ENCODE peak calls at places on chromosome 9, in ten cellular contexts. T, O, J, K, R, S, D, N, U and F are unnamed samples.

GRCh38 chr9:136043386-136044054 is 51.6 kb downstream of the NACC2 start:
- DNase-seq in R (no peak), S (no peak), N (no peak), U (no peak), O (no peak), J (no peak), D (no peak), K (no peak), T (no peak), F (no peak)

GRCh38 chr9:87569008-87569908 is 71.6 kb downstream of the DAPK1 start:
- DNase-seq in N (no peak), U (no peak), T (peak), K (peak), R (peak), D (no peak), J (peak), O (no peak), S (no peak), F (no peak)

GRCh38 chr9:72022846-72023245 is 37.6 kb downstream of the C9orf57 start:
- DNase-seq in S (no peak), J (no peak), K (peak), D (no peak), N (no peak), R (no peak), U (no peak), O (peak), T (peak), F (peak)

GRCh38 chr9:93133641-93134017 is 422 bp downstream of the NINJ1 start:
- DNase-seq in J (peak), T (peak), R (peak), D (peak), O (peak), N (no peak), K (peak), U (peak), S (peak), F (peak)

GRCh38 chr9:25864509-25864908 is 186.3 kb upstream of the TUSC1 start:
- DNase-seq in U (no peak), O (no peak), R (no peak), T (no peak), S (no peak), J (no peak), N (no peak), K (no peak), D (no peak), F (no peak)

GRCh38 chr9:17795708-17796107 is 216.8 kb downstream of the SH3GL2 start:
- DNase-seq in T (peak), D (no peak), R (no peak), U (no peak), K (no peak), S (no peak), O (no peak), J (no peak), N (no peak), F (no peak)

GRCh38 chr9:126886194-126886830 is 25.9 kb downstream of the ZBTB34 start:
- DNase-seq in J (no peak), S (no peak), N (no peak), R (no peak), T (no peak), O (no peak), U (no peak), D (no peak), K (no peak), F (no peak)

GRCh38 chr9:121819511-121820231 is 168.2 kb downstream of the DAB2IP start:
- DNase-seq in D (no peak), J (no peak), K (no peak), N (no peak), U (no peak), T (peak), O (peak), R (no peak), S (no peak), F (peak)

GRCh38 chr9:2465921-2466460 is 155.6 kb upstream of the VLDLR start:
- DNase-seq in J (no peak), K (peak), D (peak), T (no peak), O (peak), N (no peak), S (no peak), R (no peak), U (peak), F (no peak)

GRCh38 chr9:32581512-32582143 is 8.7 kb upstream of the NDUFB6 start:
- DNase-seq in D (peak), O (peak), U (peak), S (no peak), R (peak), K (peak), J (no peak), N (no peak), T (peak), F (no peak)

GRCh38 chr9:73093740-73094379 is 57.8 kb upstream of the ANXA1 start:
- DNase-seq in U (no peak), K (no peak), J (no peak), O (no peak), R (no peak), S (no peak), D (no peak), N (no peak), T (peak), F (no peak)

GRCh38 chr9:115162946-115163345 is 45.0 kb upstream of the TNC start:
- DNase-seq in K (no peak), J (no peak), R (no peak), T (no peak), D (no peak), U (no peak), N (no peak), S (no peak), O (peak), F (no peak)

GRCh38 chr9:19246891-19247290 is 16.4 kb downstream of the DENND4C start:
- DNase-seq in T (no peak), U (no peak), J (no peak), D (no peak), R (no peak), K (no peak), S (no peak), O (no peak), N (no peak), F (no peak)

GRCh38 chr9:114285166-114285867 is 37.6 kb upstream of the ORM1 start:
- DNase-seq in D (no peak), R (peak), O (peak), N (no peak), J (peak), K (peak), S (peak), U (no peak), T (peak), F (no peak)

GRCh38 chr9:135134253-135135028 is 47.0 kb downstream of the OLFM1 start:
- DNase-seq in K (no peak), T (no peak), J (no peak), D (no peak), S (no peak), R (no peak), U (peak), N (no peak), O (no peak), F (no peak)

GRCh38 chr9:97594414-97594921 is 38.7 kb downstream of the TSTD2 start:
- DNase-seq in R (no peak), O (no peak), U (no peak), D (no peak), S (peak), T (no peak), J (no peak), K (no peak), N (no peak), F (no peak)

GRCh38 chr9:32015795-32016194 is 368.6 kb upstream of the ACO1 start:
- DNase-seq in T (no peak), R (no peak), N (no peak), S (no peak), D (no peak), K (no peak), J (no peak), O (no peak), U (no peak), F (no peak)

GRCh38 chr9:136847065-136847826 is 2.0 kb upstream of the PHPT1 start:
- DNase-seq in D (peak), K (peak), N (no peak), T (peak), U (no peak), J (peak), O (peak), S (peak), R (peak), F (no peak)

GRCh38 chr9:137642892-137643291 is 24.1 kb downstream of the EHMT1 start:
- DNase-seq in J (no peak), K (no peak), U (no peak), T (no peak), D (no peak), R (no peak), S (no peak), N (no peak), O (no peak), F (no peak)

GRCh38 chr9:96176901-96177718 is 124.9 kb downstream of the HSD17B3 start:
- DNase-seq in N (no peak), D (no peak), S (no peak), K (peak), O (no peak), T (no peak), R (peak), U (no peak), J (no peak), F (no peak)

GRCh38 chr9:131994364-131995110 is 85.1 kb downstream of the MED27 start:
- DNase-seq in J (no peak), K (no peak), T (no peak), R (no peak), O (no peak), N (no peak), D (no peak), S (no peak), U (no peak), F (no peak)

GRCh38 chr9:27787941-27788340 is 214.7 kb upstream of the C9orf72 start:
- DNase-seq in N (no peak), S (no peak), D (no peak), J (no peak), T (no peak), K (no peak), R (no peak), U (peak), O (no peak), F (no peak)

GRCh38 chr9:13534006-13534405 is 254.5 kb upstream of the MPDZ start:
- DNase-seq in U (no peak), T (peak), N (no peak), R (no peak), S (no peak), J (no peak), D (no peak), O (no peak), K (no peak), F (no peak)

GRCh38 chr9:107465467-107466451 is 23.8 kb downstream of the KLF4 start:
- DNase-seq in U (peak), R (peak), T (peak), O (peak), N (no peak), S (peak), J (peak), K (peak), D (peak), F (no peak)

GRCh38 chr9:93287593-93287992 is 103.7 kb downstream of the WNK2 start:
- DNase-seq in N (no peak), D (no peak), K (no peak), U (no peak), S (no peak), R (no peak), O (no peak), J (no peak), T (no peak), F (no peak)

GRCh38 chr9:98728500-98728899 is 19.8 kb upstream of the GABBR2 start:
- DNase-seq in K (no peak), D (no peak), S (no peak), N (no peak), J (no peak), R (no peak), U (no peak), O (no peak), T (no peak), F (no peak)

GRCh38 chr9:83166369-83166768 is 103.4 kb upstream of the RASEF start:
- DNase-seq in D (no peak), R (no peak), O (no peak), J (no peak), U (peak), S (no peak), K (peak), N (no peak), T (peak), F (no peak)

GRCh38 chr9:89902450-89902849 is 297.6 kb downstream of the GADD45G start:
- DNase-seq in O (no peak), R (no peak), T (peak), S (no peak), J (no peak), N (no peak), K (no peak), D (no peak), U (no peak), F (no peak)

GRCh38 chr9:92097997-92098482 is 17.2 kb downstream of the SPTLC1 start:
- DNase-seq in U (peak), K (no peak), S (peak), T (peak), O (peak), N (no peak), D (no peak), J (peak), R (peak), F (no peak)

GRCh38 chr9:7286101-7286500 is 513.5 kb downstream of the DMAC1 start:
- DNase-seq in D (no peak), J (no peak), O (no peak), N (no peak), U (no peak), K (no peak), R (no peak), T (no peak), S (no peak), F (no peak)

GRCh38 chr9:38434365-38434764 is 10.1 kb upstream of the IGFBPL1 start:
- DNase-seq in U (no peak), R (no peak), J (no peak), T (no peak), S (no peak), O (no peak), D (no peak), N (no peak), K (no peak), F (no peak)

GRCh38 chr9:38435526-38435925 is 11.3 kb upstream of the IGFBPL1 start:
- DNase-seq in D (no peak), K (no peak), R (no peak), T (peak), J (no peak), N (no peak), U (no peak), S (no peak), O (no peak), F (no peak)

GRCh38 chr9:38434833-38435232 is 10.6 kb upstream of the IGFBPL1 start:
- DNase-seq in O (no peak), U (peak), S (no peak), D (no peak), N (no peak), J (no peak), T (no peak), R (no peak), K (peak), F (no peak)

GRCh38 chr9:38431101-38431500 is 6.8 kb upstream of the IGFBPL1 start:
- DNase-seq in U (no peak), O (no peak), J (no peak), T (no peak), R (no peak), D (no peak), S (no peak), N (no peak), K (no peak), F (no peak)

GRCh38 chr9:38432922-38433510 is 8.8 kb upstream of the IGFBPL1 start:
- DNase-seq in U (peak), R (no peak), J (no peak), O (peak), T (peak), K (peak), D (peak), S (no peak), N (no peak), F (no peak)
- TF ChIP-seq CTCF in U (no peak), R (peak), J (peak), O (peak), T (peak), K (peak), D (peak), S (peak), N (peak), F (peak)

DNA sequence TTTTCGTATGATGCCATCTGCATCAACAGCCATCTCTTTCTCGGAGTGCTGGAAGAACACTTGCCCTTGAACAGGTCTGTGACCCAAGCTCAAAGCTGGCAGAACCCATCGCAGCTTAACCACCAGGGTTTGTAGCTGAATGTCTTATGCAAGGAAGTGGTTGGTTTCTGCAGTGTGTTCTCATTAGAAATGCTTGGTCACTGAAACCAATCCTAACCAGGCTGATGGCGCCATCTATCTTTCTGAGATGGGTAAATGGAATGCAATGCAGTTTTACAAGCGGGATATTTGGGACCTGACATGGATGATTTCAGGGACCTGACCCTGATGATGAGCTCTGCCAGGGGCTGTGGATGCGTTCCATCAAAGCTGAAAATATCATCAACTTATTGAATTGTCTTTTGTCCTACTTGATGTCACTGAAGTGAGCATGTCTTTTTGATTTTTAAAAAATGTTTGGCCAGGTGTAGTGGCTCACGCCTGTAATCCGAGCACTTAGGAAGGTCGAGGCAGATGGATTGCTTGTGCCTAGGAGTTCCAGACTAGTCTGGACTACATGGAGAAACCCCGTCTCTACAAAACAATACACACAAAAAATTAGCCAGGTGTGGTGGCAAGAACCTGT is 28.7 kb downstream of the DMRT3 start:
- DNase-seq in D (peak), U (peak), N (no peak), K (peak), J (no peak), R (peak), T (peak), S (no peak), O (peak), F (peak)
- TF ChIP-seq CTCF in D (peak), U (no peak), N (no peak), K (peak), J (no peak), R (peak), T (peak), S (peak), O (peak), F (peak)

GRCh38 chr9:36416870-36417269 is 16.8 kb upstream of the RNF38 start:
- DNase-seq in S (no peak), T (no peak), N (no peak), O (no peak), U (no peak), R (no peak), J (no peak), K (no peak), D (no peak), F (no peak)

DNA sequence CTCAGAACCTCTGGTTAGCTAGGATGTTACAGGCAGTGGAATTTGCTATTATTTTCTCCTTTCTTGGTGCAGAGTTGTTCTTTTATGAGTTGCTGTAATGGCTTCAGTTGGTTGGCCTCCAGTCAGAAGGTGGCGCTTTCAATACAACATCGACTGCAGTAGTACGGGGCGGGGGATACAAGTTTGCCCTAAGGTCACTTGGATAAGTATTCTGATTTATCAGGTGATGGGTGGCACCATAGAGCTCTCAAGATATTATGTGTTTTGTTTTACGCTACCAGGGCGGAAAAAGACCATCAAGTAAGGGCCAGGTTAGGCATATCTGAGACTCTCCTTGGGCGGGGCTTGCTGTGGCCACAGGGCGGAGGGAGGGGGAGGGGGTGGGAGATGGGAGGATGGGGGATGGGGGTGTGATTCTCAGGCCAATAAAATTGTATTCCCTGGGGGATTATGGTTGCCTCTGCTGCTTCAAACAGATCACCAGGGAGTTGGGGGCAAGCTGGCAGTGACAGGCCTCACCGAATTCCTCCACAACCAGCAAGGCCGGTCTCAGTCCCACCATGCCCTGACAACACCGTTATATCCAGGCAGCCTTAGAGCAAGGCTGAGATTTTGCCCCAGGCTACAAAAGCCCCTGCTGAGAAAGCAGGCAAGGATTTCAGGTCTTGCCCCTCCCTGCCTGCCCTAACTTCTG is 15.9 kb upstream of the RNF38 start:
- DNase-seq in U (no peak), O (no peak), S (no peak), D (no peak), R (no peak), J (no peak), T (no peak), N (no peak), K (no peak), F (no peak)
- TF ChIP-seq CTCF in U (no peak), O (no peak), S (no peak), D (peak), R (no peak), J (no peak), T (no peak), N (no peak), K (no peak), F (no peak)

GRCh38 chr9:123109540-123110279 is 76.2 kb downstream of the GPR21 start:
- DNase-seq in D (no peak), R (no peak), U (no peak), S (no peak), T (no peak), J (peak), O (no peak), N (no peak), K (peak), F (no peak)

GRCh38 chr9:123105490-123105889 is 72.0 kb downstream of the GPR21 start:
- DNase-seq in R (no peak), D (no peak), N (no peak), K (no peak), U (no peak), S (no peak), O (no peak), J (no peak), T (no peak), F (no peak)

GRCh38 chr9:123108976-123109375 is 75.5 kb downstream of the GPR21 start:
- DNase-seq in T (no peak), D (no peak), R (no peak), U (no peak), N (no peak), K (no peak), O (no peak), J (no peak), S (no peak), F (no peak)

GRCh38 chr9:123104807-123105206 is 71.3 kb downstream of the GPR21 start:
- DNase-seq in O (no peak), D (no peak), U (no peak), K (no peak), R (no peak), T (no peak), S (no peak), J (no peak), N (no peak), F (no peak)

GRCh38 chr9:123107639-123108285 is 74.3 kb downstream of the GPR21 start:
- DNase-seq in U (no peak), N (no peak), K (no peak), T (no peak), J (no peak), S (no peak), R (no peak), D (no peak), O (no peak), F (no peak)
- TF ChIP-seq CTCF in U (no peak), N (no peak), K (no peak), T (no peak), J (no peak), S (no peak), R (no peak), D (no peak), O (no peak), F (no peak)